ENCODE peak calls at places on chromosome 21, in four cellular contexts. Z is fibroblast of lung, S is hepatocyte, J is SJSA1. N is an unnamed sample.

GRCh38 chr21:46109251-46110221 is 11.6 kb downstream of the COL6A2 start:
- DNase-seq in Z (no peak), S (no peak), J (peak; percentile 37), N (no peak)

GRCh38 chr21:40393091-40393490 is 453.9 kb downstream of the DSCAM start:
- DNase-seq in Z (no peak), S (no peak), J (no peak), N (no peak)

GRCh38 chr21:42840411-42841155 is 38.8 kb downstream of the WDR4 start:
- DNase-seq in Z (no peak), S (no peak), J (peak; percentile 14), N (no peak)

GRCh38 chr21:43775795-43776430 is at the start of gene CSTB:
- DNase-seq in Z (peak; percentile 50), S (peak; percentile 89), J (peak; percentile 83), N (peak; percentile 92)

GRCh38 chr21:43361493-43362296 is 65.2 kb downstream of the SIK1 start:
- DNase-seq in Z (no peak), S (peak; percentile 52), J (no peak), N (no peak)

GRCh38 chr21:41079159-41079558 is 88.8 kb upstream of the BACE2 start:
- DNase-seq in Z (no peak), S (no peak), J (no peak), N (no peak)

GRCh38 chr21:15820327-15820726 is 90.5 kb downstream of the USP25 start:
- DNase-seq in Z (no peak), S (no peak), J (no peak), N (no peak)

GRCh38 chr21:43332872-43333300 is 94.0 kb downstream of the SIK1 start:
- DNase-seq in Z (no peak), S (no peak), J (no peak), N (no peak)

GRCh38 chr21:42538479-42539275 is 25.0 kb downstream of the SLC37A1 start:
- DNase-seq in Z (no peak), S (no peak), J (no peak), N (no peak)

GRCh38 chr21:42466700-42467612 is 29.1 kb downstream of the RSPH1 start:
- DNase-seq in Z (peak; percentile 52), S (peak; percentile 48), J (no peak), N (peak; percentile 37)

GRCh38 chr21:17371470-17371869 is 141.4 kb upstream of the CXADR start:
- DNase-seq in Z (peak; percentile 85), S (no peak), J (no peak), N (peak; percentile 15)

GRCh38 chr21:26085882-26086281 is 84.7 kb downstream of the APP start:
- DNase-seq in Z (no peak), S (no peak), J (no peak), N (no peak)

GRCh38 chr21:42799948-42800347 is 79.4 kb downstream of the WDR4 start:
- DNase-seq in Z (no peak), S (no peak), J (no peak), N (no peak)

GRCh38 chr21:33685613-33686197 is 43.4 kb downstream of the ITSN1 start:
- DNase-seq in Z (peak; percentile 88), S (no peak), J (peak; percentile 49), N (peak; percentile 52)

GRCh38 chr21:19935459-19935858 is 1062.8 kb upstream of the NCAM2 start:
- DNase-seq in Z (no peak), S (no peak), J (no peak), N (no peak)

GRCh38 chr21:41786521-41786987 is 19.7 kb upstream of the RIPK4 start:
- DNase-seq in Z (peak; percentile 69), S (peak; percentile 69), J (peak; percentile 84), N (no peak)

GRCh38 chr21:26177187-26177586 is 6.6 kb upstream of the APP start:
- DNase-seq in Z (peak; percentile 62), S (no peak), J (no peak), N (no peak)

GRCh38 chr21:41622831-41623548 is 115.0 kb upstream of the TMPRSS2 start:
- DNase-seq in Z (peak; percentile 61), S (no peak), J (peak; percentile 78), N (no peak)

GRCh38 chr21:26717146-26717739 is 128.0 kb downstream of the ADAMTS1 start:
- DNase-seq in Z (no peak), S (no peak), J (no peak), N (peak; percentile 40)

GRCh38 chr21:41580758-41581554 is 73.0 kb upstream of the TMPRSS2 start:
- DNase-seq in Z (no peak), S (no peak), J (no peak), N (no peak)

GRCh38 chr21:30340714-30341573 is 3.5 kb upstream of the KRTAP27-1 start:
- DNase-seq in Z (peak; percentile 5), S (peak; percentile 56), J (no peak), N (peak; percentile 54)

GRCh38 chr21:31284797-31285397 is 59.2 kb downstream of the TIAM1 start:
- DNase-seq in Z (peak; percentile 59), S (no peak), J (peak; percentile 51), N (peak; percentile 62)

GRCh38 chr21:27802816-27803475 is 836.1 kb upstream of the ADAMTS5 start:
- DNase-seq in Z (no peak), S (peak; percentile 60), J (no peak), N (peak; percentile 50)

GRCh38 chr21:42026072-42026415 is 15.9 kb upstream of the ZBTB21 start:
- DNase-seq in Z (no peak), S (no peak), J (no peak), N (no peak)

GRCh38 chr21:14981246-14981645 is 83.6 kb downstream of the NRIP1 start:
- DNase-seq in Z (no peak), S (no peak), J (no peak), N (no peak)

GRCh38 chr21:42535602-42536171 is 22.0 kb downstream of the SLC37A1 start:
- DNase-seq in Z (no peak), S (no peak), J (no peak), N (no peak)

GRCh38 chr21:26739189-26739588 is 106.0 kb downstream of the ADAMTS1 start:
- DNase-seq in Z (no peak), S (peak; percentile 35), J (no peak), N (no peak)

GRCh38 chr21:34511154-34511553 is 856 bp downstream of the KCNE1 start:
- DNase-seq in Z (no peak), S (no peak), J (no peak), N (no peak)

GRCh38 chr21:39705849-39706248 is 39.1 kb upstream of the IGSF5 start:
- DNase-seq in Z (no peak), S (no peak), J (no peak), N (no peak)

GRCh38 chr21:43273708-43274021 is 104.9 kb downstream of the CRYAA start:
- DNase-seq in Z (no peak), S (peak; percentile 41), J (no peak), N (no peak)

GRCh38 chr21:31190516-31190915 is 152.2 kb upstream of the KRTAP19-8 start:
- DNase-seq in Z (no peak), S (no peak), J (no peak), N (no peak)

GRCh38 chr21:16193758-16194606 is 464.2 kb downstream of the USP25 start:
- DNase-seq in Z (peak; percentile 93), S (peak; percentile 65), J (peak; percentile 42), N (peak; percentile 71)

GRCh38 chr21:14987370-14988170 is 77.2 kb downstream of the NRIP1 start:
- DNase-seq in Z (no peak), S (no peak), J (no peak), N (no peak)

GRCh38 chr21:25733859-25734653 is 648 bp downstream of the ATP5PF start:
- DNase-seq in Z (peak; percentile 48), S (peak; percentile 63), J (no peak), N (peak; percentile 27)

DNA sequence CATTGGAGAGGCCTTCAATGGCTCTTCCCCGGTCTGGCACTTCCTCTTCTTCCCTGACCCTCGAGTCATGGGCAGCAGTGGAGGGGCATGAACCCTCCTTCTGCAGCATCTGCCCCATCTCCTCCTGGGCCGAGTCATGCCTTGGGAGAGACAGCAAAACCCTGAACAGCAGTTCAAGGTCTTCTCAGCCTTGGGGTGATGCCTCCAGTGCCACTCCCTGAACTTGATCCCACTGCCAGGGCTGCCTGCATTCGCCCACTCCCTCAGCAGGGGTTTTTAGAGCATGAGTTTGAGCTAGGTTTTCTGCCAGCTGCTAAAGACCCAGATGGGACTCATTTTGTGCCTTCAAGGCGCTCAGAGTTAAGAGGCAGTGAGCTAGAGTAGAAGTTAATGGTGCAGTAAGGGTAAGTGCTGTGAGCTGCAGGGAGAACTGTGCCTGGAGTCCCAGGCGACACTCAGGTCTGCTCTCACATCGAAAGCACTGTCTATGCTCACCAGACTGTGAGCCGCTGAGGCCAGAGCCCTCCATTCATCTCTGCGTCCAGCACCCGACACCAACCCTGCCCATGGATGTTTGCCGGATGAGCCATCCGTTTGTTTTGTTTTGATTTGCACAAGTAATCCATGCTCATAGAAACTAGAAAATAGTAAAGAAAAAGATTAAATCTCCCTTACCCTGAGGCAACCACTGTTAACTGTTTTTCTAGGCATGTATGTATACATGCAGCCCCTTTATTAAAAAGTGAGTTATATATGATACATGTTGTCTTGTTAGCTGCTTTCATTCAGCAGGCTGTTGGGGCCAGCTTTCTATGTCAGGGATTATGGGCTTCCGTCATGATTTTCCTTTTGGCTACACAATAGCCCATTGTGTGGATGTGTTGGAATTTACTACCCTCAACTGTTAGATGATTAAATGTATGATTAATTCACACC is 67.9 kb downstream of the VPS26C start:
- DNase-seq in Z (peak; percentile 80), S (no peak), J (peak; percentile 87), N (peak; percentile 42)
- H3K27ac ChIP-seq in Z (no peak overlapping the region), S (no peak overlapping the region), J (peak overlapping the region; percentile 64), N (no peak overlapping the region)

DNA sequence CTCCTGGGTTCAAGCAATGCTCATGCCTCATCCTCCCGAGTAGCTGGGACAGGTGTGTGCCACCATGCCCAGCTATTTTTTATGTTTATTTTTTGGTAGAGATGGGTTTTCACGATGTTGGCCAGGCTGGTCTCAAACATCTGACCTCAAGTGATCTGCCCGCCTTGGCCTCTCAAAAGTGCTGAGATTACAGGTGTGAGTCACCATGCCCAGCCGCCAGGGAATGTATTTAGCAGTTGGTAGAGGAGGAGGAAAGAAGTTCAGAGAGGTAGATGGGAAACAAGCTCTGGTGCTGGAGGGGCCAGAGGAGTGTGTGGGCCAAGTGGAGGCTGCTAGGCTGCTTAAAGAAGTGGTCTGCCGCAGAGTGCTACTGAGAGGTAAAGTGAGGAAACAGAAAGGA is 6.0 kb downstream of the DOP1B start:
- DNase-seq in Z (no peak), S (no peak), J (no peak), N (no peak)
- H3K27ac ChIP-seq in Z (no peak overlapping the region), S (no peak overlapping the region), J (no peak overlapping the region), N (no peak overlapping the region)

GRCh38 chr21:44868707-44869106 is 4.8 kb downstream of the PTTG1IP start:
- DNase-seq in Z (no peak), S (no peak), J (no peak), N (no peak)
- H3K27ac ChIP-seq in Z (peak overlapping the region; percentile 95), S (peak overlapping the region; percentile 89), J (peak overlapping the region; percentile 96), N (no peak overlapping the region)

GRCh38 chr21:32411366-32412161 is 942 bp upstream of the EVA1C start:
- DNase-seq in Z (peak; percentile 68), S (peak; percentile 67), J (peak; percentile 81), N (peak; percentile 90)

GRCh38 chr21:32412162-32412997 is at the start of gene EVA1C:
- DNase-seq in Z (peak; percentile 32), S (peak; percentile 55), J (peak; percentile 66), N (peak; percentile 32)

GRCh38 chr21:32410291-32410690 is 2.2 kb upstream of the EVA1C start:
- DNase-seq in Z (no peak), S (no peak), J (no peak), N (peak; percentile 55)

GRCh38 chr21:32412998-32413504 is 545 bp downstream of the EVA1C start:
- DNase-seq in Z (no peak), S (no peak), J (no peak), N (no peak)

DNA sequence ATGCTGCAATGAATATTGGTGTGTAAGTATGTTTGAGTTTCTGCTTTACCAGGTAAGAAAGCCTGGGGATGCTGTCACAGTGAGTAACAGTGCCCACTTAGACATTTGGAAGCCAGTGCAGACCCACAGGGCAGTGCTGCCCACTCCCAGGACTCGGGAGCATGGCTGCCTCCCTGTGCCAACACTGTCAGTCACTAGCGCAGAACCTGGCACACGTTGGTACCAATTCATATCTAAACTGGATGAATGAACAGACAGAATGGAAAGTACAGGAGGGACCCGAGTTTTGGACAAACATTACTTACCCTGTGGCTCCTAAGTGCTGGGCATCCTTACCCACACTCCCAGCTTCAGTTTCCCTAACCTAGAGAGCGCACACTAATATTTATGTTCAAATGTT is 1.6 kb upstream of the EVA1C start:
- DNase-seq in Z (no peak), S (no peak), J (no peak), N (no peak)
- H3K27ac ChIP-seq in Z (no peak overlapping the region), S (no peak overlapping the region), J (peak overlapping the region; percentile 68), N (no peak overlapping the region)